ENCODE peak calls at places on chromosomes 5 and 9, in nine cellular contexts. C is cardiac fibroblast; Z is GM12865; P is heart left ventricle; L is upper lobe of right lung; A is right cardiac atrium; H is lower leg skin; O is psoas muscle; Y is naive thymus-derived CD4-positive, alpha-beta T cell. M is an unnamed sample.

GRCh38 chr5:150525163-150525562 is 17.2 kb downstream of the NDST1 start:
- DNase-seq in C (no peak), Z (no peak), P (no peak), L (no peak), A (no peak), H (no peak), O (peak; percentile 59), Y (no peak), M (no peak)

GRCh38 chr5:72559866-72560766 is 52.9 kb upstream of the ZNF366 start:
- DNase-seq in C (no peak), Z (no peak), P (peak; percentile 42), L (no peak), A (no peak), H (no peak), O (no peak), Y (no peak), M (no peak)

GRCh38 chr5:169160405-169160901 is 140.5 kb downstream of the SLIT3 start:
- DNase-seq in C (peak; percentile 81), Z (no peak), P (no peak), L (no peak), A (peak; percentile 52), H (peak; percentile 81), O (no peak), Y (no peak), M (no peak)

GRCh38 chr5:168471785-168472184 is 14.5 kb upstream of the RARS1 start:
- DNase-seq in C (no peak), Z (no peak), P (no peak), L (no peak), A (no peak), H (no peak), O (no peak), Y (no peak), M (no peak)

GRCh38 chr9:35162605-35163315 is 951 bp downstream of the UNC13B start:
- DNase-seq in C (no peak), Z (no peak), P (no peak), L (no peak), A (no peak), H (no peak), O (no peak), Y (peak; percentile 15), M (no peak)

GRCh38 chr9:3498691-3499090 is 27.1 kb downstream of the RFX3 start:
- DNase-seq in C (peak; percentile 49), Z (no peak), P (no peak), L (no peak), A (no peak), H (no peak), O (no peak), Y (no peak), M (no peak)

GRCh38 chr5:174482549-174482948 is 241.8 kb upstream of the MSX2 start:
- DNase-seq in C (no peak), Z (no peak), P (no peak), L (no peak), A (no peak), H (no peak), O (no peak), Y (no peak), M (no peak)

GRCh38 chr9:129104051-129104450 is 6.5 kb downstream of the CRAT start:
- DNase-seq in C (no peak), Z (no peak), P (no peak), L (no peak), A (no peak), H (peak; percentile 82), O (no peak), Y (no peak), M (no peak)

GRCh38 chr5:1345876-1346626 is 1.2 kb upstream of the CLPTM1L start:
- DNase-seq in C (no peak), Z (no peak), P (no peak), L (no peak), A (no peak), H (no peak), O (no peak), Y (no peak), M (no peak)

GRCh38 chr9:129902735-129903134 is 67.5 kb downstream of the USP20 start:
- DNase-seq in C (no peak), Z (no peak), P (no peak), L (no peak), A (no peak), H (no peak), O (no peak), Y (no peak), M (no peak)

GRCh38 chr9:34126207-34127034 is at the start of gene DCAF12:
- DNase-seq in C (peak; percentile 95), Z (peak; percentile 95), P (peak; percentile 94), L (peak; percentile 96), A (peak; percentile 92), H (peak; percentile 98), O (peak; percentile 92), Y (peak; percentile 89), M (peak; percentile 93)

GRCh38 chr9:34123682-34124081 is 2.8 kb downstream of the DCAF12 start:
- DNase-seq in C (no peak), Z (peak; percentile 74), P (peak; percentile 43), L (no peak), A (no peak), H (no peak), O (no peak), Y (no peak), M (no peak)

GRCh38 chr9:34125681-34126206 is 754 bp downstream of the DCAF12 start:
- DNase-seq in C (peak; percentile 6), Z (peak; percentile 5), P (no peak), L (no peak), A (no peak), H (no peak), O (no peak), Y (no peak), M (peak; percentile 18)

GRCh38 chr9:34124103-34124502 is 2.4 kb downstream of the DCAF12 start:
- DNase-seq in C (no peak), Z (peak; percentile 16), P (no peak), L (no peak), A (no peak), H (no peak), O (no peak), Y (no peak), M (no peak)

DNA sequence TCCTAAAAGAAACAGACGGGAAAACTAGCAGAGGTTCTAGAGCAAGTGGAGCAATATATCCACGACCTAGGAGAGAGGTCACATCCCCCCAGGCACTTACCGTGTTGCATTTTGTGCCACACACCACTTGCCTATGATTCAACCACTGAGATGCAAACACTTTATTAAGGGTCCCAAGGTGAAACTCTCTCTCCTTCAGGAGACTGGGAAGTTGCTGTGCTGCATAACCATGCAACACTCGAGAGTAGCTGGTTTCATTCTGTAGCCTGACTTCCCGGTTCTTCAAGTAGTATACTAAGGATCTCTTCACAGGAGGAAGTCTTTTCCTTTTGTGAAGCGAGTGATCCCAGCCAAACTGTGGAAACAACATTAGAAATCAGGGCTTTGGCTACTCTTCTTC is 1.6 kb downstream of the DCAF12 start:
- DNase-seq in C (peak; percentile 20), Z (no peak), P (no peak), L (no peak), A (no peak), H (no peak), O (no peak), Y (no peak), M (no peak)
- H3K4me3 ChIP-seq in C (peak overlapping the region; percentile 99), Z (peak overlapping the region; percentile 85), P (peak overlapping the region; percentile 84), L (peak overlapping the region; percentile 98), A (peak overlapping the region; percentile 87), H (no peak overlapping the region), O (peak overlapping the region; percentile 83), Y (peak overlapping the region; percentile 92), M (peak overlapping the region; percentile 76)

GRCh38 chr9:1051286-1052118 is 1.3 kb downstream of the DMRT2 start:
- DNase-seq in C (no peak), Z (peak; percentile 56), P (peak; percentile 45), L (peak; percentile 76), A (no peak), H (peak; percentile 87), O (peak; percentile 47), Y (no peak), M (no peak)
- H3K4me3 ChIP-seq in C (no peak overlapping the region), Z (no peak overlapping the region), P (no peak overlapping the region), L (peak overlapping the region; percentile 19), A (peak overlapping the region; percentile 27), H (peak overlapping the region; percentile 19), O (peak overlapping the region; percentile 64), Y (peak overlapping the region; percentile 24), M (no peak overlapping the region)

DNA sequence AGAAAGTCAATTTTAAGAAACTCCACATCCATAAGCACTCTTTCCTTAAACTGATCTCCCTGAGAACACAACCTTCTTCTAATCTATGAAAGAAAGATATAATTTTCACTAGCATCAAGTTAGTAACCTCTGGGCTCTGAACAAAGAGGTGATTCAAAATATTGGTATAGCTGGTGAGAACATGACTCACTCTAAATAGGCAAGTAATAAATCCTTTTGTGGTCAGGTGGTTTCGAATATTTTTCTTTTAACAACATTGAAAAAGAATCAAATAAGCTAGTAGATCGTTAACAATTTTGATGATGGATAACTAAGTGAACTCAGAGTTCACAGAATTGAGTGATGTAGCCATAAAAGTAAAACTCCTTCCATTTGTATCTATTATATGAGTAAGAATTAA is 150.6 kb upstream of the IQGAP2 start:
- DNase-seq in C (no peak), Z (no peak), P (no peak), L (no peak), A (no peak), H (no peak), O (no peak), Y (no peak), M (no peak)
- H3K4me3 ChIP-seq in C (no peak overlapping the region), Z (no peak overlapping the region), P (no peak overlapping the region), L (no peak overlapping the region), A (no peak overlapping the region), H (no peak overlapping the region), O (no peak overlapping the region), Y (no peak overlapping the region), M (no peak overlapping the region)

GRCh38 chr5:138139776-138140080 is 500 bp upstream of the NME5 start:
- DNase-seq in C (no peak), Z (no peak), P (no peak), L (no peak), A (no peak), H (no peak), O (no peak), Y (no peak), M (no peak)

GRCh38 chr5:138140268-138140667 is 1.0 kb upstream of the NME5 start:
- DNase-seq in C (no peak), Z (no peak), P (no peak), L (no peak), A (no peak), H (no peak), O (no peak), Y (no peak), M (no peak)

GRCh38 chr5:138141734-138142133 is 2.5 kb upstream of the NME5 start:
- DNase-seq in C (no peak), Z (no peak), P (no peak), L (no peak), A (no peak), H (no peak), O (no peak), Y (no peak), M (no peak)

DNA sequence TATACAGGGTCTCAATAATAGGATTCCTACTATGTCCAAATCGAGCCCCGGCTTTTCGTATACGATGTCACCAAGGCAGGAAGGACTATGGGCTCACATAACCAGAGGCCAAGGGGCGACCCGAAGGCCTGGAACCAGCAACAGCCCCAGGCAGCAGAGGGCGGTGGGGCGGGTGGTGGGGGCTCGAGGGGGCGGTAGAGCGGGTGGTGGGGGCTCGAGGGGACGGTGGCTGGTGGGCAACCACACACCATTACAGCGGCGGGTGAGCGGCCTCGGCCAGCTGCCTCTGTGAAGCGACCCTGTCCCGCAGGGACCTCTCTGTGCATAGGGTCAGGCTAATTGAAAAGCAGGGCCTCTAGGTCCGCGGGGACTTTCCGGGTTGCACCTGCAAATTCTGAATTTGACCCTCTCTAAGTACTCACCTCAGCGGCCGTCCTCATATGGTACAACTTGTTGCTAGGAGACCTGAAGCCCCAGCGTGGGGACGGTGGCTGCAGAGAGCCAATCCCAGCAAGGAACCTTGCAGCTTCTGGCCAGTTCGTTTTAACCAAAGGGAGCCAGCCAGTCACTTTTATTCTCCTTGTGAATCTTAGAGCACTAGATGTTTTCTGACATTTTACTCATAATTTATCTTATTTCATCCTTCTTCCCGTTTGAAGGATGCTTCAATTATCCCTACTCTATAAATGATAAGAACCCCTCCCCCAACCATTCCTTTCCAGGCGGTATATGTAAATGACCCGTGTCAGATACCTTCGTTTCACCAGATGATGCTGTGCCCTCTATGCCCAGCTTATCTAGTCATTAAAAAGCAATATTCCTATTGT is at the start of gene NME5:
- DNase-seq in C (peak; percentile 72), Z (peak; percentile 77), P (peak; percentile 80), L (peak; percentile 84), A (peak; percentile 73), H (no peak), O (peak; percentile 53), Y (no peak), M (peak; percentile 69)
- H3K4me3 ChIP-seq in C (peak within 1 kb of the TSS; percentile 46), Z (peak within 1 kb of the TSS; percentile 54), P (peak within 1 kb of the TSS; percentile 51), L (peak within 1 kb of the TSS; percentile 62), A (peak within 1 kb of the TSS; percentile 80), H (no peak within 1 kb of the TSS), O (peak within 1 kb of the TSS; percentile 69), Y (no peak within 1 kb of the TSS), M (peak within 1 kb of the TSS; percentile 81)

M was measured in BE2C.